ENCODE peak calls at places on chromosomes 11 and 22, in five cellular contexts. Q is stimulated activated CD8-positive, alpha-beta memory T cell treated with anti-CD3 and anti-CD28 coated beads, Interleukin-7, amount 100 ng/mL, for 24 hours; X is frontal cortex; O is left cardiac atrium; F is activated gamma-delta T cell. H is an unnamed sample.

GRCh38 chr11:57219021-57219627 is 17.9 kb downstream of the APLNR start:
- DNase-seq in O (no peak), X (no peak), Q (no peak), F (no peak), H (peak)

GRCh38 chr11:102530558-102530957 is at the start of gene MMP7:
- DNase-seq in X (no peak), F (no peak), O (no peak), Q (no peak), H (peak)

GRCh38 chr11:63609971-63610580 is 4.2 kb downstream of the PLAAT3 start:
- DNase-seq in X (no peak), F (no peak), Q (no peak), O (no peak), H (no peak)

GRCh38 chr11:65718964-65719492 is 1.6 kb downstream of the RNASEH2C start:
- DNase-seq in Q (no peak), O (peak), X (no peak), F (no peak), H (peak)

GRCh38 chr11:66619080-66619554 is 2.7 kb downstream of the RBM14 start:
- DNase-seq in Q (no peak), X (no peak), F (no peak), O (no peak), H (peak)

GRCh38 chr11:304915-305833 is 2.4 kb upstream of the IFITM2 start:
- DNase-seq in Q (no peak), O (peak), F (no peak), X (peak), H (peak)

GRCh38 chr11:17613983-17614382 is 66.9 kb downstream of the OTOG start:
- DNase-seq in O (no peak), Q (no peak), X (no peak), F (no peak), H (no peak)

GRCh38 chr11:64306876-64307622 is 1.7 kb downstream of the ESRRA start:
- DNase-seq in Q (no peak), X (no peak), O (no peak), F (no peak), H (peak)

GRCh38 chr11:67034350-67034749 is 11.4 kb downstream of the SYT12 start:
- DNase-seq in F (no peak), O (no peak), X (no peak), Q (no peak), H (no peak)

GRCh38 chr11:61587951-61588695 is 7.2 kb upstream of the SYT7 start:
- DNase-seq in X (peak), O (peak), F (peak), Q (peak), H (peak)

GRCh38 chr22:21707677-21708076 is 27.9 kb downstream of the YPEL1 start:
- DNase-seq in X (no peak), F (no peak), O (no peak), Q (no peak), H (no peak)

GRCh38 chr11:95499516-95500135 is 268.6 kb upstream of the SESN3 start:
- DNase-seq in O (no peak), F (no peak), X (no peak), Q (no peak), H (no peak)

GRCh38 chr11:77267910-77268309 is 33.6 kb downstream of the GDPD4 start:
- DNase-seq in X (no peak), Q (no peak), F (no peak), O (no peak), H (no peak)

GRCh38 chr11:114317738-114318137 is 21.5 kb downstream of the NNMT start:
- DNase-seq in F (no peak), X (no peak), O (peak), Q (no peak), H (peak)

GRCh38 chr11:441043-441417 is 781 bp downstream of the ANO9 start:
- DNase-seq in O (no peak), F (no peak), X (no peak), Q (no peak), H (no peak)

GRCh38 chr11:82814379-82814778 is 80.7 kb upstream of the FAM181B start:
- DNase-seq in X (no peak), Q (no peak), O (no peak), F (no peak), H (no peak)

GRCh38 chr11:34284836-34285235 is 73.0 kb downstream of the ABTB2 start:
- DNase-seq in F (no peak), Q (no peak), X (no peak), O (no peak), H (no peak)

GRCh38 chr11:128342511-128343133 is 244.7 kb downstream of the ETS1 start:
- DNase-seq in X (peak), Q (peak), F (no peak), O (peak), H (peak)

GRCh38 chr22:42284643-42285181 is 14.3 kb upstream of the TCF20 start:
- DNase-seq in O (no peak), Q (no peak), X (no peak), F (no peak), H (no peak)

GRCh38 chr11:56845121-56845732 is 96.7 kb upstream of the OR9G4 start:
- DNase-seq in Q (no peak), O (no peak), F (peak), X (no peak), H (no peak)

GRCh38 chr11:106459135-106459534 is 381.7 kb downstream of the AASDHPPT start:
- DNase-seq in Q (no peak), X (no peak), O (no peak), F (no peak), H (no peak)

GRCh38 chr11:74493816-74494630 is 499 bp upstream of the LIPT2 start:
- DNase-seq in Q (no peak), O (no peak), X (no peak), F (no peak), H (no peak)

GRCh38 chr22:48577014-48577690 is 1250.5 kb downstream of the BRD1 start:
- DNase-seq in X (no peak), F (no peak), O (no peak), Q (no peak), H (peak)

GRCh38 chr11:35751664-35752061 is 89.1 kb downstream of the TRIM44 start:
- DNase-seq in F (no peak), Q (no peak), X (no peak), O (no peak), H (no peak)

GRCh38 chr11:125941606-125942275 is 4.1 kb upstream of the VSIG10L2 start:
- DNase-seq in F (no peak), Q (peak), O (peak), X (peak), H (peak)

GRCh38 chr22:24305260-24305692 is 34.6 kb downstream of the SPECC1L start:
- DNase-seq in Q (no peak), F (no peak), X (no peak), O (no peak), H (peak)

GRCh38 chr11:97118756-97119155 is 728.9 kb downstream of the JRKL start:
- DNase-seq in F (no peak), Q (no peak), O (no peak), X (no peak), H (no peak)

GRCh38 chr11:71294846-71295600 is 42.6 kb upstream of the SHANK2 start:
- DNase-seq in Q (no peak), F (no peak), O (no peak), X (no peak), H (no peak)

GRCh38 chr11:96152623-96153022 is 190.4 kb downstream of the MAML2 start:
- DNase-seq in O (no peak), X (no peak), Q (no peak), F (no peak), H (no peak)